ENCODE peak calls at places on chromosome 22, in ten cellular contexts. B, Y, H, V, J, C, X, N, W and E are unnamed samples.

GRCh38 chr22:24069721-24070120 is 58.6 kb downstream of the CABIN1 start:
- DNase-seq in H (no peak), V (no peak), N (peak), W (no peak), C (peak), X (no peak), J (no peak), B (no peak), Y (no peak), E (peak)

GRCh38 chr22:46239261-46240048 is 10.6 kb downstream of the CDPF1 start:
- DNase-seq in B (no peak), V (no peak), N (no peak), W (no peak), H (no peak), J (peak), C (peak), Y (no peak), X (no peak), E (peak)

GRCh38 chr22:23014250-23014649 is 56.1 kb upstream of the GNAZ start:
- DNase-seq in X (no peak), C (no peak), H (no peak), N (no peak), V (no peak), B (no peak), J (no peak), W (no peak), Y (no peak), E (no peak)

GRCh38 chr22:30609260-30610185 is 2.5 kb downstream of the TCN2 start:
- DNase-seq in J (peak), Y (no peak), C (no peak), N (no peak), W (peak), H (peak), B (no peak), V (peak), X (peak), E (no peak)

GRCh38 chr22:33710326-33710725 is 209.9 kb downstream of the LARGE1 start:
- DNase-seq in X (no peak), N (no peak), W (no peak), B (no peak), J (no peak), Y (no peak), H (no peak), V (no peak), C (no peak), E (no peak)

GRCh38 chr22:46764140-46764680 is 1.8 kb downstream of the TBC1D22A start:
- DNase-seq in Y (no peak), B (no peak), J (no peak), W (no peak), N (no peak), V (no peak), C (no peak), H (no peak), X (no peak), E (no peak)

GRCh38 chr22:41302016-41302767 is 867 bp downstream of the ZC3H7B start:
- DNase-seq in C (peak), X (no peak), H (no peak), W (no peak), Y (no peak), B (no peak), V (no peak), J (no peak), N (no peak), E (peak)

GRCh38 chr22:46026907-46027218 is 49.9 kb upstream of the WNT7B start:
- DNase-seq in H (no peak), V (no peak), B (no peak), X (no peak), J (no peak), W (no peak), Y (no peak), C (no peak), N (no peak), E (no peak)

GRCh38 chr22:35517207-35517606 is 23.4 kb upstream of the RASD2 start:
- DNase-seq in B (no peak), C (peak), W (no peak), V (no peak), X (no peak), H (no peak), N (no peak), Y (no peak), J (no peak), E (no peak)

GRCh38 chr22:49734882-49735281 is 92.8 kb downstream of the BRD1 start:
- DNase-seq in B (no peak), N (peak), X (no peak), W (no peak), J (no peak), C (no peak), Y (no peak), H (no peak), V (no peak), E (no peak)

GRCh38 chr22:19523240-19524169 is 705 bp downstream of the CLDN5 start:
- DNase-seq in J (no peak), V (no peak), X (no peak), C (no peak), W (no peak), Y (no peak), H (no peak), B (no peak), N (peak), E (peak)

GRCh38 chr22:26835023-26835422 is 177.6 kb downstream of the MIAT start:
- DNase-seq in Y (no peak), C (no peak), J (no peak), W (no peak), X (no peak), H (no peak), B (no peak), N (no peak), V (no peak), E (no peak)

GRCh38 chr22:31093956-31094622 is 13.0 kb downstream of the SMTN start:
- DNase-seq in W (no peak), J (no peak), V (no peak), C (no peak), B (no peak), H (no peak), X (no peak), N (no peak), Y (peak), E (no peak)

GRCh38 chr22:19360300-19360792 is 68.8 kb upstream of the CLTCL1 start:
- DNase-seq in W (no peak), Y (no peak), N (no peak), B (no peak), V (no peak), H (no peak), X (no peak), J (no peak), C (no peak), E (no peak)

GRCh38 chr22:32996702-32997101 is 61.5 kb downstream of the SYN3 start:
- DNase-seq in X (no peak), W (peak), N (peak), J (no peak), B (no peak), V (no peak), H (no peak), C (no peak), Y (peak), E (no peak)

GRCh38 chr22:33923660-33924246 is 3.5 kb upstream of the LARGE1 start:
- DNase-seq in Y (no peak), H (peak), N (no peak), V (peak), J (peak), X (peak), C (peak), B (no peak), W (peak), E (peak)

GRCh38 chr22:50676661-50677492 is 4.3 kb downstream of the SHANK3 start:
- DNase-seq in Y (no peak), X (no peak), H (no peak), J (no peak), V (no peak), C (no peak), B (no peak), N (peak), W (no peak), E (no peak)

GRCh38 chr22:28989912-28990311 is 71.7 kb downstream of the C22orf31 start:
- DNase-seq in N (no peak), B (no peak), X (no peak), J (no peak), Y (no peak), W (no peak), C (no peak), H (no peak), V (no peak), E (no peak)

GRCh38 chr22:41762980-41763779 is 37.3 kb upstream of the CCDC134 start:
- DNase-seq in H (peak), X (no peak), Y (no peak), W (no peak), J (peak), C (peak), N (no peak), B (no peak), V (no peak), E (peak)

GRCh38 chr22:45493286-45493771 is 9.4 kb upstream of the FBLN1 start:
- DNase-seq in W (peak), Y (no peak), C (no peak), V (peak), X (no peak), J (no peak), N (no peak), B (no peak), H (no peak), E (no peak)

GRCh38 chr22:41834005-41834975 is 1.4 kb downstream of the SREBF2 start:
- DNase-seq in Y (no peak), B (no peak), V (no peak), C (peak), H (no peak), W (no peak), J (no peak), X (no peak), N (no peak), E (no peak)

GRCh38 chr22:46267431-46268279 is at the start of gene TTC38:
- DNase-seq in W (peak), N (peak), C (no peak), V (peak), B (peak), X (no peak), Y (peak), J (peak), H (peak), E (peak)

GRCh38 chr22:27989758-27990450 is 70.8 kb upstream of the PITPNB start:
- DNase-seq in V (no peak), B (no peak), C (no peak), W (no peak), J (no peak), N (peak), X (no peak), Y (no peak), H (no peak), E (no peak)

GRCh38 chr22:45664136-45664646 is 7.4 kb upstream of the ATXN10 start:
- DNase-seq in B (no peak), C (no peak), H (no peak), V (no peak), W (no peak), J (no peak), N (no peak), X (no peak), Y (no peak), E (no peak)

GRCh38 chr22:26708256-26709009 is 51.0 kb downstream of the MIAT start:
- DNase-seq in Y (no peak), X (no peak), V (peak), N (no peak), W (no peak), H (no peak), C (no peak), B (no peak), J (no peak), E (no peak)

GRCh38 chr22:42283288-42284229 is 13.1 kb upstream of the TCF20 start:
- DNase-seq in X (no peak), V (no peak), H (no peak), N (no peak), C (no peak), B (peak), J (peak), Y (peak), W (no peak), E (peak)

GRCh38 chr22:26139320-26139719 is 29.9 kb upstream of the SEZ6L start:
- DNase-seq in C (no peak), Y (no peak), N (no peak), B (no peak), H (peak), J (no peak), X (no peak), W (peak), V (no peak), E (no peak)

GRCh38 chr22:21876486-21877176 is 9.2 kb upstream of the MAPK1 start:
- DNase-seq in Y (no peak), C (no peak), J (no peak), N (no peak), H (no peak), W (no peak), X (no peak), B (no peak), V (peak), E (no peak)

GRCh38 chr22:33000342-33001280 is 57.6 kb downstream of the SYN3 start:
- DNase-seq in N (no peak), V (no peak), X (no peak), Y (peak), W (peak), H (peak), C (peak), J (peak), B (no peak), E (peak)

GRCh38 chr22:20724676-20725454 is 49.0 kb upstream of the SERPIND1 start:
- DNase-seq in X (no peak), J (no peak), N (no peak), C (no peak), W (no peak), V (no peak), Y (no peak), H (no peak), B (no peak), E (no peak)

GRCh38 chr22:37631448-37632173 is 7.9 kb upstream of the SH3BP1 start:
- DNase-seq in X (no peak), B (no peak), W (no peak), Y (peak), J (peak), V (no peak), C (no peak), H (no peak), N (no peak), E (no peak)

GRCh38 chr22:40040927-40041326 is 46.2 kb downstream of the FAM83F start:
- DNase-seq in N (no peak), W (peak), V (no peak), Y (no peak), B (no peak), X (no peak), C (no peak), J (no peak), H (peak), E (no peak)

GRCh38 chr22:22925795-22926358 is 38.3 kb downstream of the IGLL5 start:
- DNase-seq in N (no peak), W (no peak), J (no peak), Y (no peak), V (no peak), X (no peak), B (no peak), H (no peak), C (no peak), E (no peak)

GRCh38 chr22:33842421-33843094 is 77.7 kb downstream of the LARGE1 start:
- DNase-seq in V (no peak), N (no peak), H (no peak), C (peak), W (no peak), J (no peak), B (no peak), X (no peak), Y (no peak), E (peak)

GRCh38 chr22:22770280-22770871 is 117.2 kb upstream of the IGLL5 start:
- DNase-seq in V (peak), B (peak), N (no peak), H (peak), X (no peak), W (peak), J (peak), C (peak), Y (no peak), E (peak)

GRCh38 chr22:37095113-37095512 is 14.4 kb downstream of the TMPRSS6 start:
- DNase-seq in J (no peak), V (no peak), N (no peak), X (no peak), C (no peak), H (no peak), Y (no peak), W (no peak), B (no peak), E (no peak)